ENCODE peak calls at places on chromosomes 1 and 21, in nine cellular contexts. I is left lung; Y is left ventricle myocardium inferior; P is CD8-positive, alpha-beta T cell; O is vagina; T is stomach; W is GM23338; M is PC-9; X is OCI-LY7. Q is an unnamed sample. For H3K4me1, the result is how much of the 10 kb centered on the place peaks cover.

GRCh38 chr1:198364471-198364870 is 176.0 kb downstream of the ATP6V1G3 start:
- DNase-seq in M (no peak), X (no peak), P (no peak), O (no peak), I (no peak), W (no peak), Y (no peak), T (no peak), Q (no peak)

GRCh38 chr1:15696956-15697521 is 12.9 kb downstream of the PLEKHM2 start:
- DNase-seq in X (peak), T (no peak), P (peak), W (no peak), O (no peak), Y (no peak), M (no peak), I (no peak), Q (no peak)

GRCh38 chr21:43736224-43736883 is 17.4 kb downstream of the PDXK start:
- DNase-seq in O (no peak), P (no peak), W (no peak), M (no peak), Y (no peak), I (no peak), T (no peak), X (no peak), Q (no peak)

GRCh38 chr1:192974701-192975100 is 84.5 kb downstream of the UCHL5 start:
- DNase-seq in M (no peak), X (no peak), T (no peak), Y (no peak), P (no peak), W (no peak), O (no peak), I (no peak), Q (peak)

GRCh38 chr1:47558601-47559593 is 121.1 kb downstream of the FOXD2 start:
- DNase-seq in P (no peak), O (no peak), Y (no peak), X (no peak), T (peak), I (peak), W (no peak), M (no peak), Q (peak)

GRCh38 chr1:32868085-32868484 is 2.6 kb downstream of the FNDC5 start:
- DNase-seq in M (no peak), O (no peak), W (no peak), I (no peak), Y (no peak), X (no peak), P (no peak), T (no peak), Q (no peak)

GRCh38 chr1:83932693-83933092 is 66.2 kb downstream of the TTLL7 start:
- DNase-seq in P (no peak), W (no peak), O (no peak), X (no peak), Y (no peak), M (no peak), T (no peak), I (no peak), Q (no peak)

GRCh38 chr1:157116735-157117103 is 17.1 kb upstream of the ETV3L start:
- DNase-seq in O (no peak), X (no peak), Y (no peak), I (no peak), T (no peak), P (no peak), W (no peak), M (no peak), Q (peak)

GRCh38 chr1:2349821-2350220 is 41.5 kb downstream of the MORN1 start:
- DNase-seq in M (no peak), W (no peak), I (no peak), Y (peak), T (no peak), O (no peak), P (no peak), X (no peak), Q (no peak)

GRCh38 chr1:43549921-43550597 is 19.4 kb downstream of the PTPRF start:
- DNase-seq in I (peak), W (peak), M (peak), Y (peak), O (no peak), P (no peak), X (no peak), T (peak), Q (peak)

GRCh38 chr1:230894664-230895063 is 26.3 kb upstream of the C1orf198 start:
- DNase-seq in T (no peak), I (no peak), P (no peak), W (no peak), Y (no peak), M (no peak), O (no peak), X (no peak), Q (no peak)

GRCh38 chr1:199313444-199313843 is 674.6 kb downstream of the PTPRC start:
- DNase-seq in X (no peak), I (no peak), W (no peak), P (no peak), M (no peak), T (no peak), Y (no peak), O (no peak), Q (no peak)

GRCh38 chr1:11052839-11053757 is 6.1 kb upstream of the MASP2 start:
- DNase-seq in M (no peak), O (no peak), W (peak), X (peak), I (no peak), Y (no peak), T (no peak), P (no peak), Q (no peak)

GRCh38 chr1:173269490-173270230 is 62.5 kb upstream of the TNFSF4 start:
- DNase-seq in Y (no peak), P (no peak), O (no peak), X (no peak), W (peak), M (peak), I (no peak), T (no peak), Q (no peak)

GRCh38 chr1:13582713-13583443 is 754 bp upstream of the PDPN start:
- DNase-seq in I (no peak), W (peak), Y (no peak), X (no peak), T (no peak), O (no peak), P (no peak), M (no peak), Q (no peak)

GRCh38 chr1:151593651-151594625 is 17.9 kb upstream of the SNX27 start:
- DNase-seq in Y (peak), T (peak), P (peak), X (peak), I (peak), O (no peak), W (peak), M (peak), Q (peak)

GRCh38 chr1:23673086-23673813 is 18.4 kb upstream of the RPL11 start:
- DNase-seq in I (no peak), T (peak), O (no peak), M (peak), Y (no peak), X (no peak), W (peak), P (no peak), Q (peak)

GRCh38 chr21:23008803-23009202 is 2010.6 kb downstream of the NCAM2 start:
- DNase-seq in T (no peak), M (no peak), P (no peak), X (no peak), O (no peak), Y (no peak), I (no peak), W (no peak), Q (no peak)

GRCh38 chr1:114113801-114114750 is 39.6 kb downstream of the SYT6 start:
- DNase-seq in Y (no peak), P (no peak), M (peak), I (peak), X (no peak), T (no peak), O (no peak), W (no peak), Q (no peak)

GRCh38 chr1:102628008-102628736 is 480.1 kb downstream of the COL11A1 start:
- DNase-seq in M (no peak), O (no peak), Y (no peak), I (no peak), W (no peak), T (no peak), P (no peak), X (no peak), Q (no peak)

GRCh38 chr1:18972991-18973390 is 16.5 kb upstream of the IFFO2 start:
- DNase-seq in Y (no peak), X (no peak), I (no peak), O (no peak), M (no peak), T (no peak), W (no peak), P (no peak), Q (no peak)

GRCh38 chr1:44251989-44252625 is 38.8 kb downstream of the DMAP1 start:
- DNase-seq in I (no peak), X (no peak), W (no peak), P (no peak), T (no peak), Y (no peak), O (no peak), M (no peak), Q (no peak)

GRCh38 chr1:115822117-115822516 is 18.8 kb downstream of the NHLH2 start:
- DNase-seq in T (no peak), M (no peak), X (no peak), Y (no peak), I (no peak), P (no peak), O (no peak), W (no peak), Q (no peak)

GRCh38 chr1:214332950-214333798 is 52.2 kb downstream of the SMYD2 start:
- DNase-seq in I (no peak), W (peak), Y (no peak), T (peak), M (peak), P (peak), X (peak), O (no peak), Q (peak)

GRCh38 chr1:245475116-245475515 is 320.3 kb downstream of the KIF26B start:
- DNase-seq in W (no peak), Y (no peak), O (no peak), X (no peak), T (no peak), P (no peak), I (no peak), M (no peak), Q (no peak)

GRCh38 chr1:181079382-181079781 is 9.1 kb upstream of the IER5 start:
- DNase-seq in P (no peak), Y (no peak), X (no peak), M (no peak), I (no peak), T (no peak), W (no peak), O (no peak), Q (no peak)

GRCh38 chr1:181079920-181080319 is 8.6 kb upstream of the IER5 start:
- DNase-seq in W (no peak), X (no peak), P (no peak), O (no peak), M (no peak), T (no peak), Y (no peak), I (no peak), Q (no peak)

GRCh38 chr1:181080543-181080942 is 8.0 kb upstream of the IER5 start:
- DNase-seq in P (no peak), I (no peak), O (no peak), Y (no peak), M (no peak), X (no peak), T (no peak), W (no peak), Q (no peak)

GRCh38 chr1:181083842-181084605 is 4.5 kb upstream of the IER5 start:
- DNase-seq in I (peak), O (no peak), W (peak), Y (no peak), M (no peak), X (peak), T (peak), P (peak), Q (peak)

GRCh38 chr1:181081399-181081798 is 7.1 kb upstream of the IER5 start:
- DNase-seq in M (no peak), T (no peak), I (no peak), Y (no peak), W (no peak), O (no peak), P (no peak), X (no peak), Q (no peak)
- H3K4me1 ChIP-seq in M (under half), T (under half), I (under half), Y (under half), W (under half), O (under half), P (under half), X (under half), Q (under half)

DNA sequence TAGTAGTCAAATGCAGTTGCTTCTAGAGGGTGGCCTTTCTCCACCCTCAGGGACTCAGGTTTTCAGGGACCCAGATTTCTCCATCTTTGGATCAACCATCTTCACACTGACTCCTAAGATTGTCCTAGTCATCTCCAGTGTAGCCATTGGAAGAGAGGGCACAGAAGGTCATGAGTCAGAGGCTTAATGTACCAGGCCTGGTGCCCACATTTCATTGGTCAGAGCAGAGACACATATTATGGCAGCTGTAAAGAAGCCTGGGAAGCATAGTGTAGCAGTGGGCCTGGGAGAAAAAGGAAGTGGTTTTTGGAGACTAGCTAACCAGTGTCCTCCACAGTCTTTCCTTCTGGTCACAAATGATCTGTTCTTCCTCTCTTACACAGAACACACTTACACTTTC is 122.5 kb downstream of the GIPC2 start:
- DNase-seq in P (no peak), X (no peak), M (no peak), W (no peak), O (no peak), T (no peak), Y (no peak), I (no peak), Q (no peak)
- H3K27ac ChIP-seq in P (no peak), X (no peak), M (no peak), W (no peak), O (no peak), T (no peak), Y (no peak), I (no peak), Q (no peak)

DNA sequence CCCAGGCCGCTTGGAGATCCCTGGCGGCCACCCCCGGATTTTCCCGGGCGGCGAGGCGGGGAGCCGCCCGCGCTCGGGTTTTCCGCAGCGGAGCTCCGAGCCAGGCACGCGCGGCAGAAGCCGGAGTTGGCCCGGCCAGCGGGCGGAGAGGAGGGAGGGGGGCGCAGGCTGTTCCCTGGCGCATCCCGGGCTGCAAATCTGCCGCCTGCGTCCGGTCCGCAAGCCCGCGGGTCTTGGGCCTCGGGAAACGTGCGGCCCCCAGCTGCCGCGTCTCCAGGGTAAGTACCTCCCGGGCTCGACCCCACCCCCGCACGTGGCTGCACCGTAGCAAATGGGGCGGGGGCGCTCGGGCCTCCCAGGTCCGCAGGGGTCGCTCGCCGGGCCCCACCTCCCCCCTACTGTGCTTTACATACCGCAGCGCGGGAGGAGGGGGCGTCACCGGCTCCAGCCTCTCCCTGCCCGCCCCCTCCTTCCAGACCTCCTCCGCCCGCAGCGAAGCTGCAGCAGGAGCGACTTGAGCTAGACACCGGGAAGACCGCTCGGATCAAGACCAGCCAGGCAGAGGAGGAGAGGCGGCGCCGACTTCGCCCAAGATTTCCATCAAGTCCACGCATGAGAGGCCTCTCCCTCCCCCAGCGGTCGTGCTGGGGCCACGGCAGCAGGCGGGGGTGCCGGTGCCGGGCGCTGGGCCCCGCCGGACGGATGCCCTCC is 1.6 kb downstream of the TMEM200B start:
- DNase-seq in Y (peak), O (no peak), X (no peak), I (peak), W (peak), T (no peak), P (no peak), M (no peak), Q (no peak)
- H3K4me3 ChIP-seq in Y (peak), O (peak), X (no peak), I (peak), W (peak), T (peak), P (peak), M (peak), Q (peak)

GRCh38 chr1:203516906-203517305 is 23.0 kb downstream of the OPTC start:
- DNase-seq in W (no peak), Y (no peak), I (no peak), T (no peak), O (no peak), P (no peak), X (no peak), M (no peak), Q (no peak)

GRCh38 chr1:203519896-203520295 is 25.9 kb downstream of the OPTC start:
- DNase-seq in X (no peak), O (no peak), Y (no peak), W (no peak), I (no peak), M (no peak), T (no peak), P (no peak), Q (no peak)

GRCh38 chr1:203519053-203519770 is 25.3 kb downstream of the OPTC start:
- DNase-seq in O (no peak), T (peak), I (no peak), P (no peak), X (no peak), W (peak), Y (no peak), M (peak), Q (peak)

GRCh38 chr1:203518541-203518940 is 24.6 kb downstream of the OPTC start:
- DNase-seq in P (no peak), M (no peak), X (no peak), T (no peak), W (no peak), O (no peak), I (no peak), Y (no peak), Q (no peak)

DNA sequence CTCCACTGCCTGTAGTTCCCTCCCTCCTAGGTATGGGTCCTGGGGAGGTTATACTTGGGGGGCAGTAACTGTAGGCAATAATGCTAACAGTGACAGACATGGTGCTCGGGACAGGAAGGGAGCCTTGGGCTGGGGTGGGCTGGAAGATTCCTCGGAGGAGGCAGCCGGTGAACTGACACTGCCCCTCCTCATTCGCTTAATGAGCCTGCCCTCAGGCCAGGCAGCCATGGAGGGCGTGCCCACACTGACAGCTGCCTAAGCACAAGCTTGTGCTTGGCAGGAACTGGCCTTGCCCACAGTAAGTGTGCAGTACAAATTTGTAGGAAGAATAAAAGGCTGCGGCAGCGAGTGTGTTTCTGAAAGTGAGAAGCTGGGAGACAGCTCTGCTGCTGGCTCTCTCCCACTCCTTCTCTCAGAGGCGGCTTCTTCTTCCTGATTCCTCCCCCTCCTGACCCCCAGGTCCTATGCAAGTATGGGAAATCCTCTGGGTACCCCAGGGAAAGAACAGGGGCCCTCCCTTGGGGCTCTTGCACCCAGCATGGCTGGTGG is 23.5 kb downstream of the OPTC start:
- DNase-seq in P (no peak), Y (no peak), I (no peak), T (no peak), M (no peak), X (no peak), O (no peak), W (no peak), Q (no peak)
- H3K4me1 ChIP-seq in P (under half), Y (under half), I (under half), T (under half), M (half or more), X (under half), O (under half), W (half or more), Q (under half)

GRCh38 chr1:39165049-39165448 is 39.4 kb upstream of the MACF1 start:
- DNase-seq in W (no peak), M (no peak), X (no peak), Y (no peak), P (no peak), O (no peak), I (no peak), T (no peak), Q (peak)
- H3K27ac ChIP-seq in W (peak), M (no peak), X (no peak), Y (peak), P (no peak), O (no peak), I (peak), T (peak), Q (no peak)

DNA sequence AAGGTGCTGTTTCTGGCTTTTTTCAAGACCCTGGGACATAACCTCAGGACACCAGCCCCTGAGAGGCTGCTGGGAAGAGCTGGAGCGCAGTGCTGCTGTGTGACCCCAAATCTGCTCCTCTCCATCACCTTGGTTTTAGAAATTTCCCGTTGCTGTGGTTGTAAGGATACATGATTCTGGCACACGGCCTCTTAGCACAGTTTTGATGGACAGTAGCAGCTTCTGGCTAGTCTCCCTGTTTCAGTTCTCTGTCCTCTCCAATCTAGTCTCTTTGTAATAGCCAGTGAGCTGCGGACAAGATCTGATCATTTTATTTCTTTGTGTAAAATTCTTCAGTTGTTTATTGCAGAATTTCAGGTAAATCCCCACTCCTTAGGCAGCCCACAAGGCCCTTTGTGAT is 3.1 kb downstream of the CLIC6 start:
- DNase-seq in M (no peak), P (no peak), X (no peak), I (no peak), Y (no peak), O (no peak), W (no peak), T (no peak), Q (no peak)
- H3K4me3 ChIP-seq in M (no peak), P (no peak), X (no peak), I (no peak), Y (no peak), O (no peak), W (no peak), T (peak), Q (no peak)

GRCh38 chr1:160413716-160414115 is 13.4 kb downstream of the VANGL2 start:
- DNase-seq in P (no peak), M (no peak), X (no peak), W (no peak), I (no peak), O (no peak), T (no peak), Y (no peak), Q (no peak)

GRCh38 chr1:160414836-160415235 is 14.5 kb downstream of the VANGL2 start:
- DNase-seq in I (no peak), X (no peak), W (no peak), P (no peak), O (no peak), T (no peak), M (no peak), Y (no peak), Q (no peak)

GRCh38 chr1:160410412-160411005 is 10.1 kb downstream of the VANGL2 start:
- DNase-seq in Y (no peak), P (no peak), I (no peak), X (no peak), W (peak), O (no peak), T (no peak), M (no peak), Q (no peak)

GRCh38 chr1:160411231-160411630 is 10.9 kb downstream of the VANGL2 start:
- DNase-seq in T (no peak), X (no peak), Y (no peak), M (no peak), P (no peak), I (no peak), O (no peak), W (no peak), Q (no peak)

DNA sequence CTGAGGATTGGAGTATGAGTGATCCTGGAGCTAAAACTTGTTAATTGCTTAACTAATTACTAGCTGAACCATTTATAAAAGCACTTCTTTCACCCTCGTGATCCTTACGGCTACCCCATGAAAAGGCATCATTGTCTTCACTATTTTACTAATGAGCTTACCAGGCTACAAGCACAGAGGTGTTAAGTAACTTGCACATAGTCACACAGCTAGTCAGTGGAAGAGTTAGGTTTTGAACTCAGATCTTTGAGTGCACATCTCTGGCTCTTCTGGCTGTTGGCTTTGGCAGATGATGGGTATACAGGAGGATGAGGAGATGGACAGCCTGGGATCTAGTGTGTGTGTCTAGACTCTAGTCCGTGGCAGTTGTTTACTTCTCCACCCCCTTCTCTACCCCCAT is 11.6 kb downstream of the VANGL2 start:
- DNase-seq in I (no peak), T (no peak), O (no peak), M (no peak), W (no peak), Y (no peak), X (no peak), P (no peak), Q (no peak)
- H3K4me1 ChIP-seq in I (under half), T (under half), O (under half), M (under half), W (under half), Y (under half), X (under half), P (under half), Q (under half)

Q was measured in small intestine.